ENCODE peak calls at places on chromosomes 13 and 19, in four cellular contexts. U is mammary epithelial cell, B is AG10803, Q is RWPE1. F is an unnamed sample.

GRCh38 chr19:49057636-49058234 is at the start of gene CGB7:
- DNase-seq in Q (peak; percentile 83), B (peak; percentile 56), U (peak; percentile 69), F (peak; percentile 58)

GRCh38 chr19:7528522-7529245 is 6.3 kb downstream of the MCOLN1 start:
- DNase-seq in B (no peak), U (no peak), Q (no peak), F (no peak)

GRCh38 chr19:29119582-29119981 is 93.4 kb downstream of the UQCRFS1 start:
- DNase-seq in B (no peak), U (no peak), Q (no peak), F (no peak)

GRCh38 chr19:40578442-40578908 is 1.8 kb downstream of the SHKBP1 start:
- DNase-seq in U (no peak), B (no peak), Q (no peak), F (no peak)

GRCh38 chr13:79190932-79191331 is 215.1 kb downstream of the RBM26 start:
- DNase-seq in Q (no peak), U (no peak), B (no peak), F (no peak)

GRCh38 chr19:39157997-39158389 is 32.4 kb downstream of the PAK4 start:
- DNase-seq in B (no peak), Q (no peak), U (no peak), F (no peak)

GRCh38 chr13:40333238-40333637 is 333.2 kb downstream of the FOXO1 start:
- DNase-seq in B (no peak), U (peak; percentile 93), Q (peak; percentile 76), F (no peak)

GRCh38 chr13:36057041-36057440 is 74.1 kb downstream of the DCLK1 start:
- DNase-seq in U (no peak), B (no peak), Q (no peak), F (no peak)

GRCh38 chr13:45224181-45224580 is 23.3 kb upstream of the KCTD4 start:
- DNase-seq in Q (no peak), B (peak; percentile 64), U (peak; percentile 47), F (no peak)

GRCh38 chr13:113840541-113841354 is 23.1 kb downstream of the GAS6 start:
- DNase-seq in U (no peak), Q (no peak), B (no peak), F (no peak)

GRCh38 chr13:49444517-49445395 is 682 bp downstream of the SETDB2 start:
- DNase-seq in Q (peak; percentile 55), U (peak; percentile 52), B (peak; percentile 88), F (peak; percentile 13)

GRCh38 chr19:47414469-47414868 is 4.9 kb downstream of the MEIS3 start:
- DNase-seq in B (no peak), U (no peak), Q (no peak), F (no peak)

GRCh38 chr19:41804327-41804726 is 7.9 kb downstream of the CEACAM3 start:
- DNase-seq in U (no peak), B (no peak), Q (no peak), F (no peak)

GRCh38 chr19:14835011-14835410 is at the start of the genes OR7A5 and OR7C1:
- DNase-seq in B (no peak), U (no peak), Q (no peak), F (no peak)

GRCh38 chr13:99417151-99417820 is 84.0 kb upstream of the TM9SF2 start:
- DNase-seq in U (no peak), Q (no peak), B (no peak), F (no peak)

GRCh38 chr13:28609936-28610335 is 49.0 kb upstream of the POMP start:
- DNase-seq in U (peak; percentile 26), B (peak; percentile 69), Q (no peak), F (no peak)

GRCh38 chr13:46386996-46387851 is at the start of gene RUBCNL:
- DNase-seq in Q (peak; percentile 75), U (peak; percentile 85), B (peak; percentile 31), F (peak; percentile 78)

GRCh38 chr19:45355910-45356309 is 14.5 kb downstream of the ERCC2 start:
- DNase-seq in U (no peak), Q (no peak), B (no peak), F (no peak)

GRCh38 chr19:42053037-42053935 is 16.7 kb downstream of the GRIK5 start:
- DNase-seq in B (no peak), Q (peak; percentile 33), U (peak; percentile 61), F (no peak)

GRCh38 chr13:31859546-31859945 is 120.2 kb downstream of the RXFP2 start:
- DNase-seq in U (no peak), Q (no peak), B (no peak), F (no peak)

GRCh38 chr19:39277598-39277997 is 9.4 kb downstream of the IFNL2 start:
- DNase-seq in Q (no peak), U (no peak), B (no peak), F (no peak)

GRCh38 chr13:73166204-73166603 is 107.4 kb downstream of the KLF5 start:
- DNase-seq in B (no peak), Q (no peak), U (no peak), F (no peak)

GRCh38 chr19:35029737-35030256 is 473 bp upstream of the SCN1B start:
- DNase-seq in U (peak; percentile 8), B (no peak), Q (no peak), F (no peak)

GRCh38 chr13:47426126-47426849 is 529.4 kb upstream of the HTR2A start:
- DNase-seq in Q (peak; percentile 2), B (peak; percentile 88), U (peak; percentile 24), F (no peak)

GRCh38 chr13:31956944-31957644 is 74.5 kb upstream of the FRY start:
- DNase-seq in U (no peak), B (peak; percentile 54), Q (no peak), F (no peak)

GRCh38 chr19:53906211-53907192 is 2.6 kb upstream of the CACNG7 start:
- DNase-seq in B (no peak), Q (peak; percentile 65), U (no peak), F (peak; percentile 86)

GRCh38 chr13:108682714-108683113 is 53.3 kb downstream of the MYO16 start:
- DNase-seq in U (no peak), Q (no peak), B (no peak), F (no peak)

GRCh38 chr19:38513762-38514167 is 80.3 kb downstream of the RYR1 start:
- DNase-seq in B (no peak), Q (no peak), U (no peak), F (no peak)

GRCh38 chr13:32150239-32150638 is 118.7 kb downstream of the FRY start:
- DNase-seq in Q (no peak), U (no peak), B (peak; percentile 46), F (no peak)

GRCh38 chr19:1259206-1259872 is 9.8 kb upstream of the CIRBP start:
- DNase-seq in U (no peak), Q (no peak), B (peak; percentile 71), F (peak; percentile 77)

GRCh38 chr13:89496478-89496877 is 1825.3 kb downstream of the SLITRK5 start:
- DNase-seq in B (no peak), Q (no peak), U (no peak), F (no peak)

GRCh38 chr19:54616840-54617560 is 13.3 kb upstream of the LILRB1 start:
- DNase-seq in B (no peak), U (no peak), Q (no peak), F (peak; percentile 64)

GRCh38 chr19:8116437-8117293 is 32.7 kb downstream of the FBN3 start:
- DNase-seq in Q (peak; percentile 15), B (no peak), U (no peak), F (no peak)

GRCh38 chr19:30378701-30379100 is 6.5 kb downstream of the ZNF536 start:
- DNase-seq in U (no peak), Q (no peak), B (no peak), F (no peak)

GRCh38 chr13:65830411-65831172 is 1399.5 kb downstream of the PCDH9 start:
- DNase-seq in U (no peak), B (no peak), Q (no peak), F (no peak)

GRCh38 chr19:14764401-14764800 is 14.0 kb downstream of the ADGRE2 start:
- DNase-seq in B (no peak), U (no peak), Q (no peak), F (no peak)

GRCh38 chr19:9885077-9885552 is 50.0 kb downstream of the PIN1 start:
- DNase-seq in Q (no peak), U (no peak), B (peak; percentile 39), F (no peak)
- TF ChIP-seq CTCF in Q (no peak), U (no peak), B (peak; percentile 53), F (no peak)

DNA sequence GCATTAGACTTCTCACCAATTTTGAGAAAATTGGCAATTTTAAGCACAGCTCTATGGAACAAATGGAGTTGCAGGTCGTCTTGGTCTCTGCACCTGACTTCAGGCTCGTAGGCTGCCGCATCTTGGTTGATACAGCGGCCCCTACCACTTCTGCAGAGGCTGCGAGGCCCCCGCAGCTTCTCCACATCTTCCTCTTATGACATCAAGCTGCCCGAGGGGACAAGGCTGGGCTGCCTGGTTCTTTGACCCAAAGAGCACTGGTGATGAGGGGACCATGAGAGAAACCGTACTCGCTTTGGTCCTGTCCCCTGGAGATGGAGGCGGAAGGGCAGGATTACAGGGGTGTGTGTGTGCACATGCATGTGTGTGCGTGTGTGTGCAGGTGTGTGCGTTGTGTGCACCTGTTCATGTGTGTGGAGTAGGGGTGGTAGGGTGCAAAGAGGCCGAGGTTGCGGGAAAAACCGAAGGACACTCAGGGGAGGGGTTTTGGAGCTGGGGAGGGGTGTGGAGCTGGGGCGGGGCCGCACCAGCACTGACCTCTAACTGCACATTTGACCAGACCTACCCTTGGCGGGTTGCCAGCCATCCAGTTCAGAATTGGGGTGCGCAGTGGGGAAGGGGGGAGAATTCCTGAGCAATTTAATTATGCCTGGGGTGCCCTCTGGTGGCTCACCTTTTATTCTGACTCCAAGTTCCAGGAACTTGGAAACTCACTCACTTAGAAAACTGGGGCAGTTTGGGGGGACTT is 65.1 kb upstream of the ARHGEF7 start:
- DNase-seq in B (peak; percentile 34), Q (peak; percentile 32), U (no peak), F (no peak)
- TF ChIP-seq CTCF in B (peak; percentile 56), Q (peak; percentile 59), U (peak; percentile 56), F (no peak)

GRCh38 chr13:106052200-106052767 is 483.2 kb downstream of the EFNB2 start:
- DNase-seq in U (no peak), Q (no peak), B (peak; percentile 16), F (no peak)
- TF ChIP-seq CTCF in U (no peak), Q (no peak), B (no peak), F (no peak)

GRCh38 chr13:53311561-53311960 is 282.9 kb downstream of the OLFM4 start:
- DNase-seq in B (no peak), Q (no peak), U (no peak), F (no peak)
- TF ChIP-seq CTCF in B (no peak), Q (no peak), U (no peak), F (no peak)

GRCh38 chr13:38900188-38900587 is 90.4 kb downstream of the STOML3 start:
- DNase-seq in U (no peak), Q (no peak), B (no peak), F (no peak)
- TF ChIP-seq CTCF in U (no peak), Q (no peak), B (no peak), F (no peak)

GRCh38 chr13:30615851-30616311 is 1.8 kb upstream of the USPL1 start:
- DNase-seq in B (peak; percentile 23), U (peak; percentile 31), Q (peak; percentile 11), F (peak; percentile 18)

GRCh38 chr13:30618938-30619289 is 1.2 kb downstream of the USPL1 start:
- DNase-seq in U (no peak), B (no peak), Q (peak; percentile 3), F (no peak)

GRCh38 chr13:30618186-30618937 is 642 bp downstream of the USPL1 start:
- DNase-seq in U (peak; percentile 23), B (no peak), Q (peak; percentile 18), F (peak; percentile 13)

GRCh38 chr13:30616927-30617314 is 799 bp upstream of the USPL1 start:
- DNase-seq in B (peak; percentile 90), U (peak; percentile 82), Q (peak; percentile 69), F (peak; percentile 52)

GRCh38 chr13:30617315-30618185 is at the start of gene USPL1:
- DNase-seq in Q (peak; percentile 92), B (peak; percentile 100), U (peak; percentile 99), F (peak; percentile 92)
- TF ChIP-seq CTCF in Q (no peak), B (no peak), U (peak; percentile 20), F (no peak)

GRCh38 chr19:6312018-6312417 is 21.4 kb downstream of the ACER1 start:
- DNase-seq in Q (no peak), U (no peak), B (no peak), F (no peak)
- TF ChIP-seq CTCF in Q (no peak), U (no peak), B (no peak), F (no peak)